ENCODE peak calls at places on chromosomes 16 and 17, in four cellular contexts. E, K, P and G are unnamed samples.

GRCh38 chr17:18106211-18106610 is 2.3 kb upstream of the MYO15A start:
- DNase-seq in E (no peak), K (no peak), P (no peak), G (no peak)

GRCh38 chr17:48747445-48748363 is 19.2 kb upstream of the HOXB13 start:
- DNase-seq in E (no peak), K (peak; percentile 64), P (no peak), G (no peak)

GRCh38 chr17:78687125-78687524 is 94.9 kb downstream of the CYTH1 start:
- DNase-seq in E (no peak), K (no peak), P (no peak), G (no peak)

GRCh38 chr16:79562166-79562823 is 38.2 kb downstream of the MAF start:
- DNase-seq in E (no peak), K (no peak), P (no peak), G (no peak)

GRCh38 chr17:45050680-45051059 is 762 bp downstream of the DCAKD start:
- DNase-seq in E (peak; percentile 51), K (no peak), P (peak; percentile 60), G (no peak)

GRCh38 chr17:32584792-32585191 is 98.0 kb downstream of the CDK5R1 start:
- DNase-seq in E (no peak), K (no peak), P (no peak), G (no peak)

GRCh38 chr16:7013990-7014389 is 318.7 kb upstream of the RBFOX1 start:
- DNase-seq in E (peak; percentile 10), K (no peak), P (peak; percentile 40), G (no peak)

GRCh38 chr17:1713878-1714487 is 3.8 kb upstream of the TLCD2 start:
- DNase-seq in E (no peak), K (peak; percentile 78), P (peak; percentile 75), G (no peak)

DNA sequence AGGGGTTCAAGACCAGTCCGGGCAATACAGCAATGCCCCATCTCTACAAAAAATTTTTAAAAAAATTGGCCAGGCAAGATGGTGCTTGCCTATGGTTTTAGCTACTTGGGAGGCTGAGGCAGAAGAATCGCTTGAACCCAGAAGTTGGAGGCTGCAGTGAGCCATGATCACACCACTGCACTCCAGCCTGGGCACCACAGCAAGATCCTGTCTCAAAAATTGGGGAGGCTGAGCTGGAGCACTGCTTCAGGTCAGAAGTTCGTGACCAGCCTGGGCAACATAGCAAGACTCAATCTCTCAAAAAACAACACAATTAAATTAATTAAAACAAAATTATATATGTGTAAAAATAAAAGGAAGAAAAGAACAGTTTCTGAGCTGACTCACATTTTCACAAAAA is 74.8 kb upstream of the CLEC18B start:
- DNase-seq in E (no peak), K (no peak), P (no peak), G (no peak)
- TF ChIP-seq BRCA1 in E (no peak), K (no peak), P (no peak), G (no peak)

GRCh38 chr17:57519199-57519598 is 225.9 kb downstream of the CCDC182 start:
- DNase-seq in E (no peak), K (no peak), P (no peak), G (no peak)

GRCh38 chr17:57522436-57523005 is 222.6 kb downstream of the CCDC182 start:
- DNase-seq in E (no peak), K (no peak), P (no peak), G (no peak)

GRCh38 chr17:57523926-57524634 is 221.0 kb downstream of the CCDC182 start:
- DNase-seq in E (no peak), K (no peak), P (no peak), G (no peak)

GRCh38 chr17:57519800-57520199 is 225.3 kb downstream of the CCDC182 start:
- DNase-seq in E (no peak), K (no peak), P (no peak), G (no peak)

DNA sequence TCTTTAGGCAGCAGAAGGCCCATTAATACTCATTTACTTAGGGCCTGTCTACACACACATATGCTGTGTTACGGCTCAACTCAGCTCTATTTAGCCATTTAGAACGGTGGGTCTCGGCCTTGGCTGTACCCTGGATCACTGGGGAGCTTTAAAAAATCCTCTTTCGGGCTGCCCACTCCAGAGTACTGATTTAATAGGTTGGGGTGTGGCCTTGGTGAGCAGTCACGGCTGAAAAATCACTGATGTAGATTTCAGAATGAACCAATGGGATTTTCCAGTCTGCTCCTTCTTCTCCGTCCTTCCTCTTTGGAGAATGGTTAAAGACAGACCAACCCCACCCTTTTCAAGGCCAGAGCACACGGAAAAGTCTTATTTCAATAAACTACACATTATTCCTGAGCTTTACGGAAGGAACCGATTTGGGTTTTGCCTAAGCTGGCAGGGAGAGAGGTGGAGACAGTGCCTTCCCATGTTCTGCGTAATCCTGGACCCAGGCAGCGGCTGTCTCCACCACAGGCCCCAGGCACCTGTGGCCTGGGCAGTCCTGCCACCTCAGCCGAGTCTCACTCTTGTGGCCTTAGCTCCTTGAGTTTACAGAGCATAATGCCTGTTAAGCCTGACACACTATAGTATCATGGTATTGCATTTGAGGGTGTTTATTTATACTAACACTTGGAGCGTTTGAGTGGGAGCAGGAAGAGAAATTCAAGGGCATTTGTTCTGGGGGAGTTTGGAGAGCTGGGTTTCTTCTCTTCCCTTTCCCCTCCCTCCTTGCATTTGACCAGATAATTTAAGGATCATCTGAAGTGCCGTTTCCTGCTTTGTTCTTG is 223.3 kb downstream of the CCDC182 start:
- DNase-seq in E (no peak), K (no peak), P (no peak), G (no peak)
- TF ChIP-seq BRCA1 in E (no peak), K (no peak), P (no peak), G (no peak)

GRCh38 chr17:51848451-51848850 is 310.1 kb downstream of the CA10 start:
- DNase-seq in E (no peak), K (no peak), P (no peak), G (no peak)
- TF ChIP-seq BRCA1 in E (no peak), K (no peak), P (no peak), G (no peak)

GRCh38 chr17:80879723-80880649 is 111.7 kb upstream of the CHMP6 start:
- DNase-seq in E (no peak), K (no peak), P (no peak), G (no peak)

GRCh38 chr17:80881321-80881720 is 110.3 kb upstream of the CHMP6 start:
- DNase-seq in E (no peak), K (no peak), P (no peak), G (no peak)

GRCh38 chr17:80882323-80882722 is 109.3 kb upstream of the CHMP6 start:
- DNase-seq in E (no peak), K (no peak), P (no peak), G (no peak)

GRCh38 chr17:80878876-80879722 is 112.5 kb upstream of the CHMP6 start:
- DNase-seq in E (no peak), K (no peak), P (no peak), G (no peak)

GRCh38 chr17:80880650-80880989 is 111.0 kb upstream of the CHMP6 start:
- DNase-seq in E (no peak), K (no peak), P (no peak), G (no peak)
- TF ChIP-seq BRCA1 in E (no peak), K (no peak), P (no peak), G (no peak)

GRCh38 chr17:10728331-10728730 is 1.5 kb downstream of the TMEM220 start:
- DNase-seq in E (no peak), K (no peak), P (no peak), G (no peak)

GRCh38 chr17:10733666-10734065 is 3.8 kb upstream of the TMEM220 start:
- DNase-seq in E (no peak), K (peak; percentile 16), P (no peak), G (no peak)

GRCh38 chr17:10727192-10727591 is 2.6 kb downstream of the TMEM220 start:
- DNase-seq in E (no peak), K (no peak), P (no peak), G (no peak)

GRCh38 chr17:10730956-10731879 is 1.4 kb upstream of the TMEM220 start:
- DNase-seq in E (no peak), K (peak; percentile 54), P (no peak), G (no peak)

GRCh38 chr17:10729334-10730193 is at the start of gene TMEM220:
- DNase-seq in E (no peak), K (peak; percentile 87), P (peak; percentile 26), G (no peak)
- TF ChIP-seq BRCA1 in E (no peak), K (no peak), P (no peak), G (no peak)

DNA sequence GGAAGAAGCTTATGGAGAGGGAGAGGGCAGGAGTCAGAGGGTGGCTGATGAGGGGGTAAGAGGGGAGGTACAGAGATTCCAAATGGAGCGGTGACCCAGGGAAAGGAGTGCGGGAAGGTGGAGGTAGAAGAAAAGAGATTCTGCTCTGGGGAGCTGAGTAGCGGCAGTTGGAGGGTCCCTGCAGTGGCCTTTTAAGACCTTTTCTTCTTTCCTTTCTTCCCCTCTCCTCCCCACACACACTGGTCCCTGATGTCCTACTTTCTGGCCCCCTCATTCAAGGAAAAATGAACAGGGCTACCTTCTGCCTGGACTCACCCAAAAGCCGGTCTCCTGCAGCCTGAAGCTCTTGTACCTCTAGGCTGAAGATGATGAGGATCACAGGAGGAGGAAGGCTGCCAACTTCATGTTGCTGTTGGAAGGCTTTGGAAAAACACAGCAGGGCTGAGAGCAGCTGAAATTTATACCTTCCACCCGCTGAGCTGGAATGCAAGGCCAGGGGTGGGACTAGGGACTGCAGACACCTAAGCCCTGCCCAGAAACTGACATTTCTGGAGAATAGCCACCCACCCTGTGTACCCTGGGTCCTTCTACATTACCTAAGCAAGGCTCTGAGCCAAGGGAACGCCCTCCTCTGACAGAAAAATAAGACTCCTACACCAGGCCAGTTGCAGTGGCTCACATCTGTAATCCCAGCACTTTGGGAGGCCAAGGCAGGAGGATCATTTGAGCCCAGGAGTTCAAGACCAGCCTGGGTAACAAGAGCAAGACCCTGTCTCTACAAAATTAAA is 9.4 kb upstream of the HEATR6 start:
- DNase-seq in E (no peak), K (no peak), P (peak; percentile 41), G (no peak)
- TF ChIP-seq BRCA1 in E (no peak), K (no peak), P (no peak), G (no peak)

DNA sequence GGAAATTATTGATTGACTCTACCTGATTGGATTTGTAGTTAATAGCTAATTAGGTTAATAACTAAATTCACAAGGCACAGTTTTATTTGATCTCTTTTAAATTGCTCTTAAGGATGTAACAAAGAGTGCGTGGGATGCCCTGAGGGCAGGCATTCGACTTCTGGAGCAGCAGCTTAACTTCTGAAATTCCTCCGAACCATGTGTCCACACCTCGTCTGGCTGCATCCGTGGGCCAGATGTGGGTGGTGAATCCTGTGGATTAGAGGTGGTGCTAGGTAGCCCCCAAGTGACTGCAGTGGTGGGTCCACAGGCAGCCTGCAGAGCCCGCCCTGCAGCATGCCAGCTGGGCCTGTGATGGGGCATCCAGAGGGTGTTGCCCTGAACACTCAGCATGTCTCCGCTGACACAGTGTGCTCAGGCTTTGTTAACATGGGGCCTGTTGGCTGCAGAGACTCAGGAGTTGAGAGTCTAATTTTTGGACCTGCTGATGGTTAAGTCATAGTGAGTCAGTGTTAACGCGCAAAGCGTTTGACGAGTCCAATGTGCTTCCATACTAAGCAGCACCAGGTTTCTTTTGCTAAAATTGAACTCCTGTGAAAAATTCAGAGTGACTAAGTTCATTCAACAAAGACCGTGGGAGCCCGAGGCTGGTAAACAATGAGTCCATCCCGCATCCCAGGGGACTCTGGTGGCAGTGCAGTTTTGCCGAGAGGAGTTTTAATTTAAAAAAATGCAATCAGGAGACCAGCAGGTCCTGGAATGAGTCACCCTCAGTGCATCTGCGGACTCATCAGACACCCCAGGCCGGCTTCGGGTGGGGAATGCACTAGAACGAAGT is 3.8 kb upstream of the NPB start:
- DNase-seq in E (no peak), K (no peak), P (no peak), G (no peak)
- TF ChIP-seq BRCA1 in E (no peak), K (no peak), P (no peak), G (no peak)

GRCh38 chr16:77211880-77212735 is 12.9 kb downstream of the SYCE1L start:
- DNase-seq in E (peak; percentile 87), K (peak; percentile 89), P (no peak), G (no peak)
- TF ChIP-seq BRCA1 in E (no peak), K (no peak), P (no peak), G (no peak)